ENCODE peak calls at places on chromosomes 2 and 18, in six cellular contexts. I is MM.1S, S is DND-41, P is PC-3, V is neural progenitor cell, Z is GM12878. C is an unnamed sample. For H3K4me1 and H4K20me1, the result is how much of the 10 kb centered on the place peaks cover.

GRCh38 chr2:105373344-105373781 is 25.5 kb downstream of the FHL2 start:
- DNase-seq in P (no peak), I (peak), V (no peak), Z (no peak), S (no peak), C (peak)

GRCh38 chr18:48732767-48733424 is 194.1 kb downstream of the CTIF start:
- DNase-seq in V (no peak), P (no peak), S (no peak), I (no peak), Z (no peak), C (no peak)

GRCh38 chr18:9846162-9846915 is 39.4 kb upstream of the TXNDC2 start:
- DNase-seq in Z (no peak), S (no peak), P (no peak), I (no peak), V (no peak), C (no peak)

GRCh38 chr2:237143676-237144440 is 58.2 kb downstream of the COPS8 start:
- DNase-seq in S (no peak), I (no peak), P (peak), Z (no peak), V (no peak), C (peak)

GRCh38 chr2:119697290-119698013 is 18.5 kb downstream of the TMEM177 start:
- DNase-seq in Z (peak), P (no peak), V (no peak), S (no peak), I (peak), C (no peak)

GRCh38 chr2:190582761-190583506 is 48.4 kb upstream of the NEMP2 start:
- DNase-seq in S (no peak), Z (peak), V (no peak), I (no peak), P (no peak), C (no peak)

GRCh38 chr2:207184768-207185167 is 19.0 kb upstream of the KLF7 start:
- DNase-seq in V (no peak), Z (no peak), I (no peak), S (no peak), P (peak), C (peak)

GRCh38 chr2:23312996-23313606 is 71.9 kb upstream of the KLHL29 start:
- DNase-seq in S (peak), P (peak), I (no peak), V (peak), Z (peak), C (peak)

GRCh38 chr2:117832905-117833613 is 18.6 kb downstream of the DDX18 start:
- DNase-seq in Z (no peak), S (peak), V (peak), I (no peak), P (peak), C (peak)

GRCh38 chr2:128232965-128233789 is 85.5 kb downstream of the HS6ST1 start:
- DNase-seq in P (peak), V (peak), Z (peak), S (peak), I (peak), C (peak)

GRCh38 chr18:49249523-49249922 is 210.9 kb downstream of the DYM start:
- DNase-seq in I (no peak), S (no peak), Z (no peak), P (peak), V (no peak), C (peak)

GRCh38 chr2:20012282-20013060 is at the start of gene MATN3:
- DNase-seq in P (peak), V (peak), S (no peak), Z (no peak), I (no peak), C (peak)

GRCh38 chr2:77512521-77512920 is 9.7 kb downstream of the LRRTM4 start:
- DNase-seq in S (no peak), Z (no peak), V (no peak), P (peak), I (no peak), C (peak)

GRCh38 chr2:73043978-73044832 is 27.3 kb downstream of the SFXN5 start:
- DNase-seq in I (no peak), V (no peak), P (no peak), S (peak), Z (no peak), C (peak)

GRCh38 chr2:104429978-104430740 is 423.8 kb upstream of the POU3F3 start:
- DNase-seq in Z (no peak), V (peak), I (no peak), P (no peak), S (no peak), C (peak)

GRCh38 chr18:27500531-27500930 is 315.4 kb upstream of the CHST9 start:
- DNase-seq in Z (no peak), S (no peak), P (no peak), I (no peak), V (peak), C (no peak)

GRCh38 chr2:111667001-111667400 is 217.0 kb downstream of the ANAPC1 start:
- DNase-seq in V (no peak), P (no peak), I (no peak), Z (no peak), S (peak), C (no peak)

GRCh38 chr2:85584857-85585780 is 888 bp downstream of the VAMP5 start:
- DNase-seq in S (peak), I (no peak), Z (no peak), V (no peak), P (peak), C (peak)

GRCh38 chr2:126885701-126886121 is 13.0 kb upstream of the TEX51 start:
- DNase-seq in P (no peak), S (no peak), I (no peak), Z (no peak), V (no peak), C (peak)

DNA sequence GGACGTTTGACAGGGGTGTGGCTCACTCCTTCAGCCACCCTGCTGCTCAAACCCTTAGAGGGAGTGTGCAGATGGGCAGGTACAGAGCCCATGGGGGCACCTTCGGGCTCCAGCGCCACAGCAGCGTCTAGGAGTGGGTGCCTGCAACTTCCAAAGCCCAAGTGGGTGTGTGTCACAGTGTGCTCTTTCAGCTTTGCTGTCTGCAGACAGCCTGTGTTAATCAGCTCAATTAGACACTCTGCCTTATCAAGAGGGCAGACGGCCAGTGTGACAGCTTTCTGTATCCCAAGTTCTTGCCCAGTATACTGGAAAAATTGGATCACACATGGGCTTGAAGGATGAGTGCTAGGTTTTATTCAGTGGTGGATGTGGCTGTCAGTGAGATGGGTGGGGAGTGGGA is 96.7 kb downstream of the AP1S3 start:
- DNase-seq in S (no peak), I (no peak), Z (no peak), P (no peak), V (no peak), C (no peak)
- H3K4me1 ChIP-seq in S (under half), I (under half), Z (under half), P (under half), V (under half), C (under half)

GRCh38 chr18:73235491-73235890 is 367.7 kb upstream of the NETO1 start:
- DNase-seq in Z (peak), I (peak), S (no peak), V (no peak), P (peak), C (peak)
- TF ChIP-seq EZH2 in Z (no peak), I (no peak), S (no peak), V (no peak), P (no peak), C (no peak)

GRCh38 chr2:3965211-3965610 is 261.8 kb downstream of the DCDC2C start:
- DNase-seq in P (no peak), I (no peak), S (no peak), Z (no peak), V (no peak), C (no peak)
- H4K20me1 ChIP-seq in P (under half), I (under half), S (under half), Z (under half), V (under half), C (under half)

DNA sequence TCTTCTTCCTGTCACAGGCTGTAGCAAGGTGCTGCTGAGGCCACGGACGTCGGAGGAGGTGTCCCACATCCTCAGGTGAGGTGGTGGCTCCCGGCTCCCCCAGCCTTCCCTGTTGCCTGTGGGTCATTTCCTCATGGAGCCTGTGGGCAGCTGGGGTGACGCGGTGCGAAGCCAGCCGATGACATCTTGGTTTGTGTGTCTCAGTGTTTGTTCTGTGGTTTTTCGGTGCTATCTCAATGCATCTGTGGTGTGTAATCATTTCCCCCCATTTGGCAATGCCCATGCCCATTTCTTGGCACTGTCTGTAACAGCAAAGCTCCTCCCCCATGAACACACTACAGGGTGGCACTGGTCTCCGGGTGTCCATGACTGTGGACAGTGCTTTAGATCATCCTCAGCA is 6.6 kb downstream of the D2HGDH start:
- DNase-seq in P (peak), S (no peak), Z (no peak), V (no peak), I (no peak), C (no peak)
- H3K4me1 ChIP-seq in P (under half), S (under half), Z (under half), V (under half), I (under half), C (under half)

GRCh38 chr2:176102309-176102866 is 2.8 kb downstream of the HOXD12 start:
- DNase-seq in V (no peak), S (no peak), Z (no peak), P (no peak), I (no peak), C (no peak)
- TF ChIP-seq EZH2 in V (peak), S (no peak), Z (no peak), P (no peak), I (no peak), C (no peak)

GRCh38 chr2:206068207-206068606 is 17.8 kb downstream of the INO80D start:
- DNase-seq in I (no peak), S (no peak), Z (no peak), V (no peak), P (no peak), C (no peak)
- H4K20me1 ChIP-seq in I (under half), S (under half), Z (under half), V (under half), P (under half), C (under half)

GRCh38 chr2:10452956-10453885 is 5.1 kb upstream of the ODC1 start:
- DNase-seq in S (no peak), Z (no peak), I (no peak), V (peak), P (no peak), C (no peak)
- H3K4me1 ChIP-seq in S (under half), Z (under half), I (under half), V (under half), P (half or more), C (under half)

GRCh38 chr2:219515874-219516629 is 1.8 kb downstream of the ASIC4 start:
- DNase-seq in P (no peak), I (no peak), V (no peak), Z (no peak), S (no peak), C (no peak)

GRCh38 chr2:219512524-219513216 is 1.6 kb upstream of the ASIC4 start:
- DNase-seq in S (no peak), V (peak), Z (no peak), I (no peak), P (no peak), C (no peak)

GRCh38 chr2:219514836-219515235 is 554 bp downstream of the ASIC4 start:
- DNase-seq in V (no peak), I (no peak), S (no peak), Z (no peak), P (no peak), C (no peak)

GRCh38 chr2:219513787-219514186 is 495 bp upstream of the ASIC4 start:
- DNase-seq in V (no peak), P (no peak), Z (no peak), S (no peak), I (no peak), C (no peak)

DNA sequence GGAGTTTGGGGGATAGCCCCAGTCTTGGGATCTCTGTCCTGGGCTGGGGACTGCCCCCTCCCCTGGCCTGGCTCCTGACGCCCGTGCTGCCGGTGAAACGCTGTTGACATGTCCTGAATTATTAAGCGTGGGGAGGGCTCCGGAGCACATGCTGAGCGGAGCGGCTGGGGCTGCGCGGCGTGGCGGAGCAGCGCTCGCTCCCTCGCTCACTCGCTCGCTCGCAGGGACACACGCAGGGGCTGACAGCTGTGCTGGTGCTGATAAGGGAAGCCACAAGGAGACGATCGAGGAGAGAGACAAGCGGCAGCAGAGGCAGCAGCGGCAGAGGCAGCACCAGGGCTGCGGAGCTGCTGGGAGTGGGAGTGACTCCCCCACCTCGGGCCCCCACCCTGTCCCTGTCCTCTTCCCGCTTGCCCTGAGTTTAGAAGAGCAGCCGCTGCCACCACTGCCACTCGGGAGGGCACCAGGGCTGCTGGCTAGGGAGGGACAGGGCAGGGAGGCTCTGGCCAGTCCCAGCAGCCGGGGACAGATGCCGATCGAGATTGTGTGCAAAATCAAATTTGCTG is at the start of gene ASIC4:
- DNase-seq in S (peak), Z (no peak), I (no peak), P (no peak), V (peak), C (no peak)
- TF ChIP-seq EZH2 in S (no peak), Z (no peak), I (no peak), P (no peak), V (no peak), C (peak)

GRCh38 chr2:238449241-238449640 is 22.5 kb downstream of the ASB1 start:
- DNase-seq in S (no peak), Z (no peak), V (no peak), P (no peak), I (no peak), C (no peak)

GRCh38 chr2:238444242-238444641 is 17.5 kb downstream of the ASB1 start:
- DNase-seq in I (no peak), S (no peak), P (no peak), V (no peak), Z (no peak), C (no peak)

GRCh38 chr2:238448031-238448955 is 21.6 kb downstream of the ASB1 start:
- DNase-seq in Z (no peak), I (no peak), V (no peak), P (no peak), S (no peak), C (no peak)

GRCh38 chr2:238445409-238446190 is 18.9 kb downstream of the ASB1 start:
- DNase-seq in I (no peak), V (no peak), P (no peak), S (no peak), Z (no peak), C (no peak)

DNA sequence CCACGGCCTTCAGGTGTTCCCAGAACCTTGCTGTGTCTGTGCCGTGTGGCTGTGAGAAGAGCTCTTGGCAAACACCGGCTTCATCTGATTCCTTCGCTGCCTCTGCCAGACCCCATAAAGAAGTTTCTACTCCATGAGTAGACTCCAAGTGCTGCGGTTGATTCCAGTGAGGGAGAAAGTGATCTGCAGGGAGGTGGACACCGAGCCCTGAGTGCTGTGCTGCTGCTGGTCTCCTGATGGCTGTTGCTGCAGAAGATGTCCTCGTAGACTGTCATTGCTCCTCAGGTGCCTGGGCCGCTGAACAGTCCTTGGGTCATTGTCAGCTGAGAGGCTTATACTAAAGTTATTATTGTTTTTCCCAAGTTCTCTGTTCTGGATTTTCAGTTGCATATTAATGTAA is 19.6 kb downstream of the ASB1 start:
- DNase-seq in Z (no peak), P (no peak), V (no peak), I (no peak), S (no peak), C (no peak)
- H4K20me1 ChIP-seq in Z (under half), P (under half), V (under half), I (under half), S (under half), C (under half)

C was measured in fibroblast of lung.